ENCODE peak calls at places on chromosomes 1 and 21, in nine cellular contexts. U is dorsolateral prefrontal cortex, W is PC-3, M is choroid plexus epithelial cell, A is GM23338, I is heart left ventricle, D is body of pancreas, J is HFF-Myc, C is DND-41. R is an unnamed sample.

GRCh38 chr1:160169553-160170399 is 18.4 kb downstream of the ATP1A4 start:
- DNase-seq in U (no peak), W (no peak), M (peak; percentile 74), A (peak; percentile 96), I (no peak), D (no peak), J (no peak), C (peak; percentile 18), R (no peak)

GRCh38 chr1:8259498-8260290 is 58.2 kb upstream of the SLC45A1 start:
- DNase-seq in U (no peak), W (peak; percentile 86), M (peak; percentile 91), A (no peak), I (no peak), D (peak; percentile 95), J (no peak), C (no peak), R (peak; percentile 18)

GRCh38 chr1:221102206-221102605 is 223.0 kb downstream of the HLX start:
- DNase-seq in U (no peak), W (peak; percentile 30), M (no peak), A (no peak), I (no peak), D (no peak), J (no peak), C (no peak), R (peak; percentile 7)

GRCh38 chr1:205351984-205352713 is 4.6 kb downstream of the KLHDC8A start:
- DNase-seq in U (no peak), W (peak; percentile 58), M (peak; percentile 71), A (peak; percentile 64), I (no peak), D (no peak), J (no peak), C (no peak), R (no peak)

GRCh38 chr1:210600421-210601195 is 271.9 kb downstream of the HHAT start:
- DNase-seq in U (no peak), W (no peak), M (no peak), A (no peak), I (no peak), D (no peak), J (no peak), C (no peak), R (peak; percentile 29)

GRCh38 chr1:81345110-81345509 is 455.6 kb upstream of the ADGRL2 start:
- DNase-seq in U (no peak), W (no peak), M (no peak), A (no peak), I (peak; percentile 32), D (no peak), J (no peak), C (no peak), R (no peak)

GRCh38 chr1:25232866-25233784 is 823 bp upstream of the SYF2 start:
- DNase-seq in U (peak; percentile 89), W (peak; percentile 72), M (peak; percentile 97), A (peak; percentile 91), I (peak; percentile 89), D (peak; percentile 52), J (peak; percentile 47), C (peak; percentile 64), R (peak; percentile 57)

GRCh38 chr1:9331558-9332346 is 39.1 kb downstream of the SPSB1 start:
- DNase-seq in U (no peak), W (no peak), M (no peak), A (no peak), I (no peak), D (no peak), J (no peak), C (no peak), R (no peak)

GRCh38 chr1:161139765-161140164 is 7.3 kb upstream of the DEDD start:
- DNase-seq in U (no peak), W (peak; percentile 77), M (peak; percentile 79), A (peak; percentile 81), I (no peak), D (peak; percentile 64), J (no peak), C (peak; percentile 49), R (no peak)

GRCh38 chr1:197920345-197921117 is 3.4 kb downstream of the LHX9 start:
- DNase-seq in U (no peak), W (no peak), M (no peak), A (peak; percentile 66), I (no peak), D (no peak), J (no peak), C (no peak), R (no peak)

GRCh38 chr1:197919523-197920301 is 2.5 kb downstream of the LHX9 start:
- DNase-seq in U (no peak), W (no peak), M (no peak), A (peak; percentile 56), I (no peak), D (no peak), J (no peak), C (no peak), R (no peak)

GRCh38 chr1:197917813-197918646 is 858 bp downstream of the LHX9 start:
- DNase-seq in U (no peak), W (no peak), M (no peak), A (peak; percentile 60), I (no peak), D (no peak), J (no peak), C (no peak), R (no peak)

GRCh38 chr1:197917553-197917812 is 311 bp downstream of the LHX9 start:
- DNase-seq in U (no peak), W (no peak), M (no peak), A (no peak), I (no peak), D (no peak), J (no peak), C (no peak), R (no peak)

GRCh38 chr1:197918815-197919522 is 1.8 kb downstream of the LHX9 start:
- DNase-seq in U (no peak), W (no peak), M (no peak), A (no peak), I (no peak), D (no peak), J (no peak), C (no peak), R (no peak)
- TF ChIP-seq CTCF in U (no peak), W (no peak), M (no peak), A (no peak), I (no peak), D (no peak), J (no peak), C (no peak), R (no peak)

DNA sequence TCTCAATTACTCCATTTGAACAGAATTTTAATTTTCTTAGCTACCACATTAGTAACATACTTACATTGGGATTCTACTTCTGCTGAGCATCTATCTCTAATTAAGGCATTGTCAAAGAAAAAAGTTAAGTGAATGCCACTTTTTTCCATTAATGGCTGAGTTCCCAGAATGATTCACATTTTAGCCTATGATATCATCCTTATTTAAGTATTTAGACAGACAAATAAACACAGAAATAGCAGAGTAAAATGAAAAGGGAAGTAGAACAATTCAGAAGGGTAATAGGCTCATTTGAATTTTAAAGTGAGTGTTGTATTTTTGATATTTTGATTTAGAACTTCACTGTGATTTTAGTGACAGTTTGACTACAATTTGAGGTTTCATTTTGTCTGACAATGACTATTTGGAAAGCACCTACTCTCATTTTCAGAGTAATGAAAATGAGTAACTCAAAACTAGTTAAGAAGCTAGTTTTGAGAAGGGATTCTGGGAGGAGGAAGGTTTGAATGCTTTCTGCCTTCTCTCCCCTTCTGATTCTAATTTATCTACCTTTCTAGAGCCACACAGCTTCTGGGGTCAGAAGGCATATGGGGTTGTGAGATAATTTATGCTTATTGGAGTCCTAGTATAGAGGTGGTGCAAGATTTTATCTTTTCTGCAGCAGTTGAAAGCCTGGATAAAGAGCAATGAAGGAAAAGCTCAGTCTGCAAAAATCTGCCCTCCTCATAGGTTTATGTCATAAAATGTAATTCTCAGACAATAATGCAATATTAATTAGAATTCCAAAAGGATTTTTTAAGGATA is 15.5 kb downstream of the LYPLAL1 start:
- DNase-seq in U (no peak), W (peak; percentile 78), M (peak; percentile 79), A (no peak), I (no peak), D (no peak), J (peak; percentile 39), C (no peak), R (peak; percentile 20)
- H3K4me3 ChIP-seq in U (peak overlapping the region; percentile 1), W (peak overlapping the region; percentile 4), M (no peak overlapping the region), A (no peak overlapping the region), I (no peak overlapping the region), D (no peak overlapping the region), J (no peak overlapping the region), C (no peak overlapping the region), R (no peak overlapping the region)

DNA sequence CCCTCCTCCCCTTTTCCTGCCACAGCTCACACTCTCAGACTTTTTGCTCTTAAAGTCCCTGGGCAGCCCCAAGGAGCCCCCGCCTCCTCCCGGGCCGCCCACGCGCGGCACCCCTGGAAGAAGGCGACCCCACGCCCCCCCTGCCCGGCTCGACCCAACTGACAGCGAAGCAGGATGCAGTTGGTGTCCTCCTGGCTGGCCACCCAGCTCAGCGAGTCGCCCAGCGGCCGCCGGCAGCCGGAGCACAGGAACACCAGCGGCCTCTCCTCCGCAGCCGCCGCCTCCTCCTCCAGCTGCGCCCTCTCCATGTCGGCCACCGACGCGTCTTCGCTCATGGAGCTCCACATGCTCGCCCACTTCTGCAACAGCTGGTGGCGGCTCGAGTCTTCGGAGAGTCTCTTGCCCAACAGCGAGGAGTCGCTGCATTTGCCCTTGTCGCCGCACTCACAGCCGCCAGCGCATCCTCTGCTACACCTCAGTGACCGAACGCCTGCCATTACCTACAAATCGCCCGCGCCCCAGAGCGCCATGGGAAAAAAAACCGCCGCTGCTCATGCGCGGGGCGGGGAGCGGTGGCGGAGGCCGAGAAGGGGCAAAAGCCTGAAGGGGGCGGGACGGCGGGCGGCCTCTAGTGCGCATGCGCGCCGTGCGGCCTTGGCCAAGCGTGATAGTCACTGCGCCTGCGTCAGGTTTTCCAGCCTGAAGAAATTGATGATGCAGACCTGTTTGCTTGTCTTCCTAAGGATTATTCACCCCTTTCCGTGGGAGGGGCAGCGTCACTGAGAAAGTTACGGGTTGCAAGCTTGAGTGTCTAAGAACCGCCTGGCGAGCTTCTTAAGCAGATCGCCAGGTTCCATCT is at the start of gene MIS18A:
- DNase-seq in U (peak; percentile 89), W (peak; percentile 98), M (peak; percentile 96), A (peak; percentile 95), I (peak; percentile 95), D (peak; percentile 98), J (peak; percentile 81), C (peak; percentile 96), R (peak; percentile 80)
- TF ChIP-seq CTCF in U (peak; percentile 63), W (no peak), M (peak; percentile 11), A (no peak), I (no peak), D (no peak), J (no peak), C (peak; percentile 34), R (no peak)

GRCh38 chr1:229642376-229642775 is 16.3 kb downstream of the URB2 start:
- DNase-seq in U (no peak), W (no peak), M (no peak), A (no peak), I (no peak), D (no peak), J (no peak), C (no peak), R (no peak)

GRCh38 chr1:229637746-229638145 is 11.7 kb downstream of the URB2 start:
- DNase-seq in U (no peak), W (no peak), M (no peak), A (no peak), I (no peak), D (no peak), J (no peak), C (no peak), R (no peak)

GRCh38 chr1:229642970-229643369 is 16.9 kb downstream of the URB2 start:
- DNase-seq in U (no peak), W (no peak), M (no peak), A (no peak), I (no peak), D (no peak), J (no peak), C (no peak), R (no peak)

GRCh38 chr1:229641306-229641705 is 15.3 kb downstream of the URB2 start:
- DNase-seq in U (no peak), W (no peak), M (no peak), A (no peak), I (no peak), D (no peak), J (no peak), C (no peak), R (no peak)

GRCh38 chr1:229640455-229640854 is 14.4 kb downstream of the URB2 start:
- DNase-seq in U (no peak), W (no peak), M (no peak), A (no peak), I (peak; percentile 37), D (no peak), J (no peak), C (no peak), R (no peak)
- H3K4me3 ChIP-seq in U (no peak overlapping the region), W (no peak overlapping the region), M (no peak overlapping the region), A (no peak overlapping the region), I (no peak overlapping the region), D (no peak overlapping the region), J (no peak overlapping the region), C (no peak overlapping the region), R (no peak overlapping the region)